ENCODE peak calls at places on chromosome 14, in five cellular contexts. R is stomach, W is thoracic aorta, D is heart left ventricle, N is fibroblast of lung. O is an unnamed sample.

GRCh38 chr14:64654072-64654899 is 49.9 kb upstream of the PLEKHG3 start:
- DNase-seq in R (no peak), W (no peak), D (no peak), N (peak), O (no peak)

GRCh38 chr14:58901826-58902225 is 264.1 kb downstream of the DACT1 start:
- DNase-seq in R (no peak), W (no peak), D (no peak), N (no peak), O (no peak)

GRCh38 chr14:71328183-71328582 is 420.9 kb downstream of the PCNX1 start:
- DNase-seq in R (no peak), W (no peak), D (no peak), N (no peak), O (no peak)

GRCh38 chr14:38127784-38128183 is 79.9 kb upstream of the SSTR1 start:
- DNase-seq in R (no peak), W (no peak), D (no peak), N (peak), O (no peak)

GRCh38 chr14:31921251-31921650 is 155.9 kb upstream of the ARHGAP5 start:
- DNase-seq in R (no peak), W (no peak), D (no peak), N (no peak), O (no peak)

GRCh38 chr14:63986789-63987533 is 134.2 kb downstream of the SYNE2 start:
- DNase-seq in R (no peak), W (no peak), D (no peak), N (peak), O (no peak)

GRCh38 chr14:26204954-26205479 is 392.8 kb downstream of the NOVA1 start:
- DNase-seq in R (peak), W (no peak), D (peak), N (peak), O (peak)

GRCh38 chr14:61562321-61563161 is 132.8 kb upstream of the HIF1A start:
- DNase-seq in R (no peak), W (no peak), D (no peak), N (peak), O (no peak)

GRCh38 chr14:96464136-96464535 is 38.0 kb upstream of the PAPOLA start:
- DNase-seq in R (no peak), W (no peak), D (no peak), N (no peak), O (no peak)

GRCh38 chr14:80926706-80927384 is 14.7 kb downstream of the CEP128 start:
- DNase-seq in R (no peak), W (no peak), D (no peak), N (peak), O (peak)

GRCh38 chr14:87199371-87199770 is 793.6 kb downstream of the GALC start:
- DNase-seq in R (no peak), W (no peak), D (no peak), N (no peak), O (no peak)

GRCh38 chr14:61477845-61478438 is 156.6 kb downstream of the PRKCH start:
- DNase-seq in R (peak), W (no peak), D (peak), N (peak), O (peak)

GRCh38 chr14:72745991-72746980 is 147.6 kb downstream of the DPF3 start:
- DNase-seq in R (peak), W (no peak), D (no peak), N (peak), O (no peak)

GRCh38 chr14:75631453-75631831 is 29.2 kb downstream of the ERG28 start:
- DNase-seq in R (no peak), W (no peak), D (no peak), N (no peak), O (no peak)

GRCh38 chr14:89366580-89367448 is 50.2 kb downstream of the FOXN3 start:
- DNase-seq in R (no peak), W (no peak), D (peak), N (no peak), O (peak)

GRCh38 chr14:61372379-61372778 is 51.0 kb downstream of the PRKCH start:
- DNase-seq in R (no peak), W (no peak), D (no peak), N (no peak), O (no peak)

GRCh38 chr14:89025581-89026236 is 201.3 kb downstream of the TTC8 start:
- DNase-seq in R (no peak), W (no peak), D (no peak), N (peak), O (peak)

GRCh38 chr14:29442720-29443119 is 484.9 kb downstream of the PRKD1 start:
- DNase-seq in R (no peak), W (no peak), D (no peak), N (peak), O (no peak)

GRCh38 chr14:79044894-79045624 is 874.9 kb downstream of the NRXN3 start:
- DNase-seq in R (no peak), W (no peak), D (no peak), N (peak), O (no peak)

GRCh38 chr14:106549064-106549463 is 1022.7 kb downstream of the TMEM121 start:
- DNase-seq in R (no peak), W (no peak), D (no peak), N (no peak), O (no peak)

GRCh38 chr14:106547735-106548550 is 1021.6 kb downstream of the TMEM121 start:
- DNase-seq in R (no peak), W (no peak), D (no peak), N (no peak), O (no peak)

GRCh38 chr14:106556665-106557289 is 1030.4 kb downstream of the TMEM121 start:
- DNase-seq in R (peak), W (no peak), D (peak), N (no peak), O (peak)

GRCh38 chr14:106551265-106551664 is 1024.9 kb downstream of the TMEM121 start:
- DNase-seq in R (no peak), W (no peak), D (no peak), N (no peak), O (no peak)
- TF ChIP-seq CTCF in R (no peak), W (no peak), D (no peak), N (no peak), O (no peak)

GRCh38 chr14:53953828-53954550 is 2.6 kb downstream of the BMP4 start:
- DNase-seq in R (no peak), W (no peak), D (peak), N (peak), O (peak)
- H3K27ac ChIP-seq in R (peak), W (peak), D (peak), N (peak), O (peak)

GRCh38 chr14:90396342-90397339 is at the start of gene CALM1:
- DNase-seq in R (peak), W (peak), D (peak), N (peak), O (peak)

GRCh38 chr14:90398841-90399540 is 2.2 kb downstream of the CALM1 start:
- DNase-seq in R (no peak), W (no peak), D (no peak), N (no peak), O (no peak)

GRCh38 chr14:90398315-90398811 is 1.5 kb downstream of the CALM1 start:
- DNase-seq in R (peak), W (no peak), D (peak), N (no peak), O (no peak)

GRCh38 chr14:90399541-90400444 is 3.0 kb downstream of the CALM1 start:
- DNase-seq in R (peak), W (peak), D (peak), N (peak), O (peak)

DNA sequence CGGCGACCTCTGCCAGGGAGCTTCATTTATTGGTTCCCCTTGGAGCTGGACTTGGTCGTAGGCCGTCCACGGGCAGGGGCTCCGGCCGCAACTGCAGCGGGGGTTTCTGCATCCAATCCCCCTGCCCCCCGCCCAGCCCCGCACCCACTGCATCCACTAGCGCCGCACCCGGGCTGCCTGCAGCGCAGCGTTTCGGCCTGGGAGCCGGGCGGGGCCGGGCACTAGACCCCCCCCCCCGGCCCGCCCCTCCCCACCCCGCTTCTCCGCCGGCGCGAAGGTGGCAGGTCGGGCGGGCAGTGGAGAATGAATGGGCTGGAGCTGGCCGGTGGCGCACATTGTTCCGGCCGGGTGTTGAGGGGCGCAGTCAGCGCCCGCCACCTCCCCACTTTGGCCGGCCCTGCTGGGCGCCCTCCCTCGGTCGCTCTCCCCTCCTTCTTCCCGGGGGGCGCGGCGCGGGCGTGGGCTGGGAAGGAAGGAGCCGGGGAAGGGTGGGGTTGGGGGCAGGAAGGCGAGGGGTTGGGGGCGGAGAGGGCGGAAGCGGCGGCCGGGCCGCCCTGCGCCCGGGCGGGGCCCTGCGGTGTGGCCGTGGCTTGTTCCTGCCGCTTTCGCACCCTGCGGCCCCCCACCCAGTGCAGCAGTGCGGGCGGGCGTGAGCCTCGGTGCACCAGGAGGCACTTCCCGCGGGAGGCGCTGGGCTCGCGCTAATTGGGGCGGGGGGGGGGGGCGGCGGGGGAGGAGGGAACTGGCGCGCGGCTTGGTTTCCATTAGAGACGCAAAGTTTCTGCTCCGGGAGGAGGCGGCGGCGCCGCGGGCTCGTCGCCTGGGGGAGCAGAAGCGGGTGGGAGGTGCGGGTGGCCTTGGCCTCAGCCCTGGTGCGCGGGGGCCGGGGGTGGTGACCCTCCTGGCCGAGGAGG is 829 bp downstream of the CALM1 start:
- DNase-seq in R (peak), W (no peak), D (peak), N (peak), O (peak)
- TF ChIP-seq CTCF in R (no peak), W (no peak), D (no peak), N (no peak), O (no peak)

GRCh38 chr14:45246151-45246550 is 6.9 kb downstream of the MIS18BP1 start:
- DNase-seq in R (no peak), W (no peak), D (no peak), N (no peak), O (no peak)
- H3K27ac ChIP-seq in R (no peak), W (no peak), D (no peak), N (no peak), O (no peak)

GRCh38 chr14:100384819-100385813 is 62.0 kb downstream of the SLC25A47 start:
- DNase-seq in R (no peak), W (no peak), D (no peak), N (peak), O (no peak)
- TF ChIP-seq CTCF in R (no peak), W (peak), D (peak), N (peak), O (peak)

GRCh38 chr14:51293149-51293925 is 53.3 kb downstream of the TMX1 start:
- DNase-seq in R (no peak), W (no peak), D (peak), N (peak), O (peak)
- H3K27ac ChIP-seq in R (peak), W (peak), D (peak), N (no peak), O (peak)

GRCh38 chr14:95188372-95188771 is 31.0 kb upstream of the DICER1 start:
- DNase-seq in R (no peak), W (no peak), D (no peak), N (no peak), O (no peak)
- TF ChIP-seq CTCF in R (no peak), W (no peak), D (no peak), N (no peak), O (no peak)

GRCh38 chr14:99190696-99191662 is 81.0 kb downstream of the BCL11B start:
- DNase-seq in R (no peak), W (no peak), D (no peak), N (no peak), O (no peak)
- H3K27ac ChIP-seq in R (peak), W (no peak), D (no peak), N (no peak), O (peak)

O was measured in heart right ventricle.